ENCODE peak calls at places on chromosome 12, in ten cellular contexts. F, K, M, D, H, W, Y, L, S and R are unnamed samples.

GRCh38 chr12:29148065-29148957 is 767 bp upstream of the FAR2 start:
- DNase-seq in F (no peak), K (no peak), M (peak; percentile 23), D (peak; percentile 22), H (peak; percentile 42), W (no peak), Y (no peak), L (peak; percentile 18), S (no peak), R (peak; percentile 63)

GRCh38 chr12:126117502-126117901 is 1052.3 kb downstream of the AACS start:
- DNase-seq in F (no peak), K (no peak), M (no peak), D (no peak), H (no peak), W (no peak), Y (no peak), L (no peak), S (no peak), R (no peak)

GRCh38 chr12:92593734-92594402 is 108.9 kb upstream of the PLEKHG7 start:
- DNase-seq in F (no peak), K (no peak), M (peak; percentile 98), D (peak; percentile 95), H (no peak), W (no peak), Y (peak; percentile 88), L (peak; percentile 88), S (no peak), R (peak; percentile 67)

GRCh38 chr12:64323476-64324225 is 66.9 kb downstream of the C12orf56 start:
- DNase-seq in F (no peak), K (no peak), M (no peak), D (no peak), H (no peak), W (no peak), Y (no peak), L (no peak), S (no peak), R (no peak)

GRCh38 chr12:4454315-4454860 is 8.8 kb upstream of the FGF6 start:
- DNase-seq in F (no peak), K (no peak), M (no peak), D (no peak), H (no peak), W (no peak), Y (no peak), L (no peak), S (no peak), R (no peak)

GRCh38 chr12:7495136-7495535 is 8.4 kb downstream of the CD163 start:
- DNase-seq in F (no peak), K (no peak), M (no peak), D (no peak), H (no peak), W (no peak), Y (no peak), L (no peak), S (no peak), R (no peak)

GRCh38 chr12:113978080-113978479 is 12.0 kb upstream of the RBM19 start:
- DNase-seq in F (no peak), K (no peak), M (no peak), D (no peak), H (no peak), W (no peak), Y (no peak), L (no peak), S (no peak), R (no peak)

GRCh38 chr12:46473634-46474201 is 101.1 kb upstream of the SLC38A2 start:
- DNase-seq in F (peak; percentile 87), K (peak; percentile 69), M (peak; percentile 90), D (peak; percentile 96), H (peak; percentile 64), W (peak; percentile 81), Y (no peak), L (peak; percentile 86), S (peak; percentile 74), R (peak; percentile 73)

GRCh38 chr12:49018282-49019119 is at the start of gene PRKAG1:
- DNase-seq in F (peak; percentile 92), K (peak; percentile 78), M (peak; percentile 91), D (peak; percentile 96), H (peak; percentile 96), W (peak; percentile 97), Y (peak; percentile 91), L (peak; percentile 98), S (peak; percentile 99), R (peak; percentile 98)

GRCh38 chr12:13211859-13212664 is 15.5 kb downstream of the EMP1 start:
- DNase-seq in F (no peak), K (peak; percentile 37), M (peak; percentile 52), D (peak; percentile 57), H (no peak), W (no peak), Y (peak; percentile 29), L (peak; percentile 70), S (no peak), R (no peak)

GRCh38 chr12:116591608-116592115 is 32.5 kb downstream of the MAP1LC3B2 start:
- DNase-seq in F (peak; percentile 34), K (no peak), M (no peak), D (peak; percentile 52), H (no peak), W (no peak), Y (no peak), L (no peak), S (no peak), R (no peak)

GRCh38 chr12:80939231-80939950 is 1.7 kb upstream of the LIN7A start:
- DNase-seq in F (no peak), K (no peak), M (peak; percentile 19), D (no peak), H (no peak), W (no peak), Y (no peak), L (no peak), S (no peak), R (no peak)

GRCh38 chr12:92036061-92036620 is 109.5 kb downstream of the BTG1 start:
- DNase-seq in F (no peak), K (no peak), M (no peak), D (no peak), H (no peak), W (no peak), Y (no peak), L (no peak), S (no peak), R (no peak)

GRCh38 chr12:2108166-2108565 is 55.4 kb downstream of the CACNA1C start:
- DNase-seq in F (no peak), K (no peak), M (no peak), D (no peak), H (no peak), W (no peak), Y (no peak), L (no peak), S (no peak), R (peak; percentile 22)

GRCh38 chr12:131422185-131422515 is 288.7 kb upstream of the SFSWAP start:
- DNase-seq in F (no peak), K (no peak), M (no peak), D (no peak), H (no peak), W (no peak), Y (no peak), L (no peak), S (no peak), R (no peak)

DNA sequence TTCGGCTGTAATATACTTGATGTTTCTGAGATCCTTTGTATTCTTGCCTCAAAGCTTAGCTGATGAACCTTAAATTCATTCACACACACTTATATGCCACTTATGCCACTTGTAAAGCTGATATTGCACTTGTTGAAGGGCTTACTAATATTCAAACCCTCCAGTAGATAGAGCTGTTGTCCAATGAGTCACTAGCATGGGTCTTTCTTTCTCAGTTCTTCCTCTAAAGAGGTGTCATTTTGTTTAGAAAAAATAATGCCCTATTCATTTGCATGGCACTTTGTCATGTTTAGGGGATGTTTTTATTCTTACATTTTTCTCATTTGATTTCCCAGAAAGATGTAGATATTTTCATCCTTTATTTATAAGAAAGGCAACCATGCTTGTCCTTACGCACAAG is 56.4 kb downstream of the MON2 start:
- DNase-seq in F (no peak), K (no peak), M (no peak), D (peak; percentile 10), H (no peak), W (no peak), Y (no peak), L (no peak), S (no peak), R (no peak)
- TF ChIP-seq CTCF in F (peak; percentile 16), K (no peak), M (no peak), D (no peak), H (peak; percentile 23), W (no peak), Y (no peak), L (peak; percentile 47), S (no peak), R (no peak)

GRCh38 chr12:69630191-69630590 is 19.5 kb upstream of the LRRC10 start:
- DNase-seq in F (no peak), K (no peak), M (no peak), D (no peak), H (no peak), W (no peak), Y (no peak), L (peak; percentile 35), S (no peak), R (no peak)
- TF ChIP-seq CTCF in F (peak; percentile 31), K (peak; percentile 24), M (peak; percentile 56), D (peak; percentile 21), H (no peak), W (no peak), Y (peak; percentile 35), L (peak; percentile 19), S (no peak), R (no peak)

GRCh38 chr12:120399531-120399930 is 30.6 kb upstream of the MSI1 start:
- DNase-seq in F (peak; percentile 33), K (no peak), M (peak; percentile 55), D (peak; percentile 75), H (no peak), W (no peak), Y (peak; percentile 5), L (no peak), S (no peak), R (no peak)

GRCh38 chr12:120394483-120395367 is 25.8 kb upstream of the MSI1 start:
- DNase-seq in F (no peak), K (peak; percentile 92), M (no peak), D (no peak), H (no peak), W (no peak), Y (no peak), L (no peak), S (no peak), R (peak; percentile 82)

GRCh38 chr12:120402217-120402616 is 33.3 kb upstream of the MSI1 start:
- DNase-seq in F (no peak), K (no peak), M (no peak), D (peak; percentile 41), H (no peak), W (no peak), Y (no peak), L (no peak), S (no peak), R (no peak)

GRCh38 chr12:120397827-120398563 is 29.0 kb upstream of the MSI1 start:
- DNase-seq in F (no peak), K (peak; percentile 30), M (no peak), D (peak; percentile 50), H (no peak), W (no peak), Y (no peak), L (no peak), S (no peak), R (no peak)
- TF ChIP-seq CTCF in F (no peak), K (no peak), M (no peak), D (no peak), H (no peak), W (no peak), Y (no peak), L (no peak), S (no peak), R (no peak)

DNA sequence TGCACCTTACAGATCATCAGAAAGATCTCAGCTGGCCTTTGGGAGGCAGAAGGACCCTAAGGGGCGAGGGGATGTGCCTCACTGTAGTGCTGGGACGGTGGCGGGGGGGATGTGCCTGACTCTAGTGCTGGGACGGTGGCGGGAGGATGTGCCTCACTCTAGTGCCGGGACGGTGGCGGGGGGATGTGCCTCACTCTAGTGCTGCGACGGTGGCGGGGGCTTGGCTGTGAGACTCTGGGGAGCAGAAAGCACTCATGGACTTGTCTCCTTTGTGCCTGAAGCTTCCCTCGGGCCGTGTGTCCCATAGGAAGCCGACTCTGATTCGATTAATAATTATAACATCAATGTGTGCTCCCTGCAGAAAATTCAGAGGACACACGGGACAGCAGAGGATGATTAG is 126.6 kb downstream of the ZNF664 start:
- DNase-seq in F (no peak), K (no peak), M (no peak), D (no peak), H (no peak), W (no peak), Y (no peak), L (no peak), S (no peak), R (no peak)
- TF ChIP-seq CTCF in F (no peak), K (no peak), M (no peak), D (no peak), H (no peak), W (no peak), Y (no peak), L (no peak), S (no peak), R (no peak)